ENCODE peak calls at places on chromosomes 1 and 21, in six cellular contexts. V is lung, A is ovary, T is body of pancreas, C is HCT116, K is spleen. Q is an unnamed sample. For H3K9me3, the result is how much of the 10 kb centered on the place peaks cover.

GRCh38 chr1:11563560-11564069 is 84.7 kb downstream of the DISP3 start:
- DNase-seq in C (no peak), A (no peak), K (peak), V (no peak), T (no peak), Q (no peak)

GRCh38 chr21:15289896-15290841 is 225.4 kb upstream of the NRIP1 start:
- DNase-seq in C (no peak), T (peak), V (peak), A (peak), K (peak), Q (no peak)

GRCh38 chr21:14766241-14766640 is 220.1 kb upstream of the SAMSN1 start:
- DNase-seq in C (peak), K (no peak), T (no peak), V (no peak), A (no peak), Q (no peak)

GRCh38 chr1:244210884-244211558 is 159.9 kb downstream of the ZBTB18 start:
- DNase-seq in K (no peak), C (peak), T (peak), V (no peak), A (no peak), Q (no peak)

GRCh38 chr1:50155564-50155963 is 46.8 kb downstream of the ELAVL4 start:
- DNase-seq in A (no peak), T (no peak), C (no peak), K (no peak), V (no peak), Q (no peak)

GRCh38 chr21:15436031-15436430 is 293.8 kb upstream of the USP25 start:
- DNase-seq in T (no peak), A (no peak), K (no peak), V (no peak), C (no peak), Q (no peak)

GRCh38 chr1:1540817-1541628 is 599 bp upstream of the TMEM240 start:
- DNase-seq in V (no peak), T (no peak), C (no peak), A (no peak), K (peak), Q (no peak)

GRCh38 chr1:38037481-38037939 is 9.1 kb downstream of the POU3F1 start:
- DNase-seq in T (peak), K (no peak), C (no peak), A (no peak), V (no peak), Q (no peak)

GRCh38 chr1:193416226-193416625 is 229.8 kb upstream of the B3GALT2 start:
- DNase-seq in K (no peak), T (no peak), V (no peak), C (no peak), A (no peak), Q (no peak)

GRCh38 chr1:234854648-234855039 is 244.7 kb upstream of the IRF2BP2 start:
- DNase-seq in V (no peak), C (no peak), K (no peak), A (no peak), T (no peak), Q (no peak)

GRCh38 chr1:234585333-234586055 is 24.5 kb downstream of the IRF2BP2 start:
- DNase-seq in C (no peak), T (no peak), K (no peak), A (no peak), V (no peak), Q (no peak)

GRCh38 chr1:217090073-217090911 is 367.1 kb upstream of the ESRRG start:
- DNase-seq in V (no peak), C (no peak), A (no peak), K (no peak), T (no peak), Q (no peak)

GRCh38 chr1:172723251-172723650 is 64.3 kb downstream of the FASLG start:
- DNase-seq in K (no peak), T (no peak), A (no peak), C (no peak), V (no peak), Q (no peak)

GRCh38 chr1:224784606-224785328 is 144.7 kb upstream of the DNAH14 start:
- DNase-seq in A (no peak), K (no peak), T (no peak), V (no peak), C (no peak), Q (no peak)

GRCh38 chr21:31140025-31140424 is 101.7 kb upstream of the KRTAP19-8 start:
- DNase-seq in A (no peak), V (no peak), C (no peak), K (no peak), T (no peak), Q (no peak)

GRCh38 chr1:152959273-152959672 is 11.2 kb upstream of the SPRR4 start:
- DNase-seq in K (no peak), C (no peak), V (no peak), T (no peak), A (no peak), Q (no peak)

GRCh38 chr1:162367073-162367472 is 9.6 kb downstream of the SPATA46 start:
- DNase-seq in V (no peak), T (no peak), C (no peak), A (peak), K (no peak), Q (peak)

GRCh38 chr1:179545316-179545715 is 30.4 kb downstream of the NPHS2 start:
- DNase-seq in K (no peak), V (no peak), T (peak), A (no peak), C (no peak), Q (no peak)

GRCh38 chr1:200245492-200245891 is 164.3 kb downstream of the ZNF281 start:
- DNase-seq in T (peak), C (no peak), V (no peak), K (no peak), A (no peak), Q (peak)

GRCh38 chr1:243850013-243850367 is at the start of gene AKT3:
- DNase-seq in K (peak), A (no peak), C (no peak), V (peak), T (peak), Q (no peak)

GRCh38 chr1:163202833-163203451 is at the start of gene RGS5:
- DNase-seq in T (no peak), A (no peak), C (no peak), V (no peak), K (no peak), Q (no peak)

GRCh38 chr1:183075861-183076260 is 52.6 kb downstream of the LAMC1 start:
- DNase-seq in T (no peak), V (no peak), C (no peak), A (no peak), K (no peak), Q (no peak)

GRCh38 chr21:15604424-15604823 is 125.4 kb upstream of the USP25 start:
- DNase-seq in A (no peak), V (peak), T (no peak), K (no peak), C (no peak), Q (no peak)

GRCh38 chr1:170114916-170115315 is 30.8 kb upstream of the NTMT2 start:
- DNase-seq in T (no peak), K (no peak), A (no peak), C (no peak), V (no peak), Q (no peak)

GRCh38 chr1:32464716-32465540 is at the start of gene ZBTB8B:
- DNase-seq in T (peak), A (peak), C (peak), K (peak), V (peak), Q (peak)

GRCh38 chr1:8211251-8211619 is 106.7 kb upstream of the SLC45A1 start:
- DNase-seq in C (no peak), V (no peak), A (no peak), T (no peak), K (no peak), Q (no peak)
- H3K9me3 ChIP-seq in C (under half), V (under half), A (under half), T (under half), K (under half), Q (under half)

DNA sequence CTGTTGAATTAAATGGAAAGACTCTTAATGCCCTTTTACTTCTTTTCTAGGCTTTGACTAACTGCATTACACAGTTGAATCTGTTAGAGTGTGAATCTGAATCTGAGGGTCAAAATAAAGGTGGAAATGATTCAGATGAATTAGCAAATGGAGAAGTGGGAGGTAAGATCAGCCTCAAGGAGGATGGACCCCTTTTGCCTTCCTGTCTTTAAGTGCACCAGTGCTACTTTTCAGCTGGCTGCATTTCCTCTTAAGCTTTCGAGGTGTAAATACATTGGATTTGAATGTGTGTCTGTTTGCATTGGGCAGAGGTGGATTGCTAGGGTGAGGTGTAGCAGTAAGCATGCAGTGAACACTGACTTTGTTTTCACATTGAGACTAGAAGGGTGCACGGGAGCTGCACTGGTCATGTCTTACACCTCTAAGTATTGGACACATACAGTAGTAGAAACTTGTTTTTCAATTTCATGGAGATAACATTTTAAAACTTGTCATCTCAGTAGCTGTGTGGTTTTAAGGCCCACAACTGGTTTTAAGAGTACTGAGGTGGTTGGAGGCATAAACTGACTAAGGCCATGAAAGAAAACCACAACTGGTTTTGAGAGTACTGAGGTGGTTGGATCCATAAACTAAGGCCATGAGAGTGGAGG is 35.4 kb downstream of the MIA3 start:
- DNase-seq in V (no peak), K (no peak), C (no peak), A (no peak), T (no peak), Q (no peak)
- H3K4me3 ChIP-seq in V (no peak), K (no peak), C (no peak), A (no peak), T (no peak), Q (no peak)

GRCh38 chr1:90722874-90723273 is 5.8 kb upstream of the BARHL2 start:
- DNase-seq in K (no peak), C (no peak), V (no peak), A (no peak), T (no peak), Q (no peak)

GRCh38 chr1:90724926-90725325 is 7.8 kb upstream of the BARHL2 start:
- DNase-seq in K (no peak), A (no peak), C (no peak), V (no peak), T (no peak), Q (no peak)

GRCh38 chr1:90725341-90725960 is 8.3 kb upstream of the BARHL2 start:
- DNase-seq in T (no peak), C (no peak), K (no peak), A (no peak), V (no peak), Q (no peak)

GRCh38 chr1:90724361-90724760 is 7.3 kb upstream of the BARHL2 start:
- DNase-seq in A (no peak), K (no peak), V (no peak), C (no peak), T (no peak), Q (no peak)

DNA sequence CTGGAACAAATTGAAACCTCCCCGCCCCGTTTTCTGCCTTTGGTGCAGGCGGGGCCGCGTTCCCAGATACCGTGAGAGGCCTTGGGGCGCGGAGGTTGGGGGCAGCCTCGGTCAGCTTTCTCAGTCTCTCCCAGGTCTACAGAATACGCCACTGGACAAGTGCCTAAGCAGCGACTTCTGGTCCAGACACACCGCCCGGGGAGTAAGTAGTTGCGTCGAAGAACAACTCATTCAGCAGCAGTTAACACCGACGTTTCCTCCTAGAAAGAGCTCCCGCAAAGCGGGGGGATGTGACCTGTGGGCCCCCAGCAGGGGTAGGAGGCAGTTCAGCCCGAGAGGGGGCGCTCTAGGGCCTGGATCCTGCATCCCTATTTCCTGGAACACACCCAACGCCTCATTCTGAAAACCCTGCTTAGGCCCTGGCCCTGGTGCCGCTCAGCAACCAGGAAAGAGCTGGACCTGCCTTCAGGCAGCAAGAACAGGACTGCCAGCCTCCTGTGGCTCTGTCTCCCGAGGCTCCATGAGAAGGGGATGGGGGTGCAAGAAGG is 6.5 kb upstream of the BARHL2 start:
- DNase-seq in V (no peak), A (no peak), C (no peak), T (no peak), K (no peak), Q (no peak)
- H3K9me3 ChIP-seq in V (under half), A (under half), C (under half), T (under half), K (under half), Q (under half)

GRCh38 chr1:160798439-160798838 is 2.5 kb downstream of the LY9 start:
- DNase-seq in T (no peak), C (no peak), V (peak), K (no peak), A (no peak), Q (no peak)

GRCh38 chr1:160799641-160800040 is 3.7 kb downstream of the LY9 start:
- DNase-seq in K (no peak), C (no peak), A (no peak), T (no peak), V (peak), Q (no peak)

GRCh38 chr1:160797861-160798273 is 1.9 kb downstream of the LY9 start:
- DNase-seq in C (no peak), A (no peak), V (peak), T (no peak), K (no peak), Q (no peak)

GRCh38 chr1:160795951-160796383 is at the start of gene LY9:
- DNase-seq in T (no peak), V (peak), A (no peak), K (peak), C (no peak), Q (no peak)

DNA sequence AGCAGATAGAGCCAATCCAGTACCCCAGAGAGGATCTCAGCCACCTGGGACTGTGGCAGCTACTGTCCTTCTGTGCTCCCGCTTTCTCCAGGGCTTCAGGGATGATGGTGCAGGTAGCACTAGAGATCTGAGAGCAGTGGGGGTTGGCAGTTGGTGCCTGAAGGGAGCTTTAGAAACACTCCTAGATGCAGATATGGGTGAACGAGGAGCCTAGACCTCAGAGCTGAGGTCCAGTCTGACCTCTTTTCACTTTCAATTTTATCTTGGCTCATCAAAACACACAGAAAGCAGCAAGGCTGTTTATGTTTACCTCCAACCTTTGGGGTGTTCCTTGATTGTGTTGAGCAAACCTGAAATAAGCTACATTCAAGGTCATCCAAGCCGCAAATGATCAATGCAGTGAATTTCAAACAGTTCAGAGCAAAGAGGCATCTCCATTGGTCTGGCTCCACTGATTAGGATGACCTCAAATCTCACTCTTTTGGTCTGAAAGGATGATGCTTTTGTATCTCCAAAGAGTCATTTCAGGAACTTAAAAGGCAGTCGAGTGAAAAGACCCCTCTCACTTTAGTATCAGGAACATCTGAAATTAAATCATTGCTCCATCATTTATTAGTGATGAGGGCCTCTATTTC is 1.3 kb downstream of the LY9 start:
- DNase-seq in K (no peak), T (no peak), V (peak), C (no peak), A (no peak), Q (no peak)
- H3K4me3 ChIP-seq in K (peak), T (no peak), V (no peak), C (no peak), A (no peak), Q (no peak)

DNA sequence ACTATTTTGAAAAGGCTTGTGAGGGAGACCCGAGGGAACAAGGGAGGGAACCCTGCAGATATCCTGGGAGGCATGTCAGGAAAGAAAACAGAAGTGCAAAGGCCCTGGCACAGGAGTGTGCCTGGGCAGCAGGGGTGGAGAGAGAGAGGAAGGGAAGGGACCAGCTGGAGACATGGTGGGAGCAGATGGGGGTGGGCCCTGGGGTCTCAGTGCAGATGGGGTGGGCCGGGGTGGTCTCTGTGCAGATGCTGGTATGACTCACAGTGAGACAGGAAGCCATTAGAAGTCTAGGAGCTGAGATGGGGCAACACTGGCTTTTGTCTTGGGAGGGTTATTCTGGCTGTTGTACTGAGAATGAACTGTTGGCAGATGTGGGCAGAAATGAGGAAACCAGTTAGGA is 363.6 kb upstream of the C1orf174 start:
- DNase-seq in A (no peak), V (no peak), C (no peak), K (no peak), T (no peak), Q (no peak)
- H3K9me3 ChIP-seq in A (under half), V (under half), C (under half), K (under half), T (under half), Q (under half)

GRCh38 chr1:24142546-24143431 is at the start of gene IL22RA1:
- DNase-seq in T (peak), C (peak), A (peak), V (no peak), K (no peak), Q (peak)
- H3K4me3 ChIP-seq in T (peak), C (peak), A (peak), V (no peak), K (no peak), Q (peak)

DNA sequence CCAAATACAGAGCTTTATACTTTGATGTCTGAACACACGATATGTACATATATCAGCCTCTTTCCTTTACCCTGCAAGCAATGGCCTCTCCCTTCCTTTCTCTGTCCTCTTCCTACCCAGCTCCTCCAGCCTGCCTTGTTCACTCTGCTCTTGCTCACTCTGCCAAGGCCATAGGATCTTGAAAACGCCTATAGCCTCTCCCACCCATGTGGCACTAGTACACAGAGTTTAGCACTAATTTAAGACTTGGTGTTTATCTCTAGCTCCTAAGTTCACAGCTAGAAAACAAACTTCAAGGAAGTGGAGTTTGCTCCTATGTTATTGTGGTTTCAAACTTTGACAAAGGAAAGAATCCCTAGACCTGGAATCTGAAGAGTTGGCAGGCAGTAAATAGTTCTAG is 225.0 kb upstream of the RUNX1 start:
- DNase-seq in T (no peak), A (no peak), K (no peak), C (no peak), V (no peak), Q (no peak)
- H3K9me3 ChIP-seq in T (under half), A (under half), K (under half), C (under half), V (under half), Q (under half)

GRCh38 chr1:230518511-230518910 is 92.4 kb upstream of the PGBD5 start:
- DNase-seq in A (no peak), V (no peak), K (no peak), C (no peak), T (no peak), Q (no peak)

GRCh38 chr1:230519246-230519645 is 93.1 kb upstream of the PGBD5 start:
- DNase-seq in A (no peak), T (no peak), V (no peak), K (no peak), C (no peak), Q (no peak)

GRCh38 chr1:230516890-230517289 is 90.8 kb upstream of the PGBD5 start:
- DNase-seq in V (no peak), C (no peak), K (no peak), A (no peak), T (no peak), Q (no peak)

GRCh38 chr1:230517326-230517725 is 91.2 kb upstream of the PGBD5 start:
- DNase-seq in K (no peak), C (no peak), V (no peak), T (no peak), A (no peak), Q (no peak)

GRCh38 chr1:230517786-230518185 is 91.7 kb upstream of the PGBD5 start:
- DNase-seq in T (peak), A (no peak), C (no peak), V (peak), K (no peak), Q (no peak)
- H3K4me3 ChIP-seq in T (no peak), A (no peak), C (no peak), V (no peak), K (no peak), Q (no peak)